ENCODE peak calls at places on chromosomes 4 and X, in six cellular contexts. N is lung, Y is sigmoid colon, W is hepatocyte, U is heart right ventricle, R is NT2/D1. Q is an unnamed sample.
A peak's percentile ranks its signal among the peaks of the same experiment; 100 is the strongest.

GRCh38 chr4:114132199-114132598 is 152.8 kb upstream of the ARSJ start:
- DNase-seq in U (no peak), R (no peak), Y (no peak), W (no peak), N (no peak), Q (no peak)

GRCh38 chrX:24899391-24899790 is 116.4 kb downstream of the ARX start:
- DNase-seq in N (no peak), W (no peak), U (no peak), R (no peak), Y (no peak), Q (no peak)

GRCh38 chr4:57109847-57110634 is at the start of gene IGFBP7:
- DNase-seq in R (no peak), Y (peak; percentile 83), N (peak; percentile 46), W (peak; percentile 53), U (peak; percentile 81), Q (no peak)

GRCh38 chr4:127905029-127905428 is 24.3 kb downstream of the PLK4 start:
- DNase-seq in R (no peak), W (no peak), U (no peak), N (no peak), Y (no peak), Q (no peak)

GRCh38 chrX:96752776-96753175 is 68.1 kb downstream of the DIAPH2 start:
- DNase-seq in U (no peak), Y (no peak), W (peak; percentile 6), R (no peak), N (no peak), Q (no peak)

GRCh38 chrX:47499291-47499690 is 16.3 kb upstream of the ZNF41 start:
- DNase-seq in R (no peak), N (no peak), Y (no peak), U (no peak), W (no peak), Q (no peak)

GRCh38 chr4:146132445-146132844 is 43.1 kb upstream of the LSM6 start:
- DNase-seq in Y (no peak), W (no peak), N (no peak), U (no peak), R (no peak), Q (no peak)

GRCh38 chr4:82560853-82561744 is 689 bp downstream of the TMEM150C start:
- DNase-seq in R (no peak), W (peak; percentile 14), Y (no peak), N (no peak), U (peak; percentile 15), Q (no peak)

GRCh38 chrX:149762696-149763614 is 10.9 kb upstream of the HSFX1 start:
- DNase-seq in U (no peak), N (no peak), R (no peak), W (no peak), Y (no peak), Q (no peak)

GRCh38 chr4:121742794-121743193 is 22.2 kb downstream of the SMIM43 start:
- DNase-seq in N (no peak), R (no peak), W (no peak), Y (no peak), U (no peak), Q (no peak)

GRCh38 chr4:110249687-110250387 is 51.4 kb upstream of the ELOVL6 start:
- DNase-seq in N (no peak), W (no peak), Y (no peak), U (no peak), R (no peak), Q (no peak)

GRCh38 chrX:97616883-97617510 is 733.3 kb downstream of the RPA4 start:
- DNase-seq in R (no peak), Y (no peak), W (peak; percentile 44), U (no peak), N (no peak), Q (no peak)

GRCh38 chr4:128286474-128287158 is 997 bp downstream of the PGRMC2 start:
- DNase-seq in U (no peak), Y (no peak), N (no peak), W (peak; percentile 63), R (no peak), Q (peak; percentile 77)

GRCh38 chr4:145842224-145842887 is 96.3 kb downstream of the ZNF827 start:
- DNase-seq in W (no peak), R (no peak), Y (no peak), N (no peak), U (no peak), Q (no peak)

GRCh38 chr4:153479118-153479517 is 13.0 kb downstream of the TMEM131L start:
- DNase-seq in R (no peak), W (no peak), U (no peak), Y (no peak), N (no peak), Q (no peak)

GRCh38 chr4:181301735-181302380 is 941.3 kb upstream of the TENM3 start:
- DNase-seq in Y (no peak), N (no peak), W (peak; percentile 68), U (peak; percentile 17), R (no peak), Q (peak; percentile 6)

GRCh38 chrX:40544343-40545250 is 36.2 kb upstream of the ATP6AP2 start:
- DNase-seq in R (no peak), U (no peak), N (no peak), Y (no peak), W (no peak), Q (no peak)

GRCh38 chr4:125482822-125483221 is 168.1 kb downstream of the FAT4 start:
- DNase-seq in Y (no peak), W (no peak), U (no peak), R (no peak), N (no peak), Q (no peak)

GRCh38 chr4:68724922-68725321 is 54.5 kb upstream of the UGT2B15 start:
- DNase-seq in U (no peak), R (no peak), Y (no peak), W (no peak), N (no peak), Q (no peak)

GRCh38 chr4:54093609-54094240 is 6.2 kb upstream of the GSX2 start:
- DNase-seq in W (no peak), Y (no peak), U (no peak), N (no peak), R (no peak), Q (no peak)

GRCh38 chrX:55486736-55487135 is 2.9 kb downstream of the USP51 start:
- DNase-seq in N (no peak), Y (peak; percentile 34), W (no peak), U (no peak), R (no peak), Q (no peak)

GRCh38 chrX:149512225-149512885 is 7.2 kb upstream of the IDS start:
- DNase-seq in U (no peak), Y (no peak), N (no peak), R (no peak), W (peak; percentile 58), Q (peak; percentile 49)

GRCh38 chrX:153688900-153689590 is 1.3 kb downstream of the SLC6A8 start:
- DNase-seq in U (peak; percentile 50), R (no peak), Y (peak; percentile 85), N (no peak), W (no peak), Q (no peak)

DNA sequence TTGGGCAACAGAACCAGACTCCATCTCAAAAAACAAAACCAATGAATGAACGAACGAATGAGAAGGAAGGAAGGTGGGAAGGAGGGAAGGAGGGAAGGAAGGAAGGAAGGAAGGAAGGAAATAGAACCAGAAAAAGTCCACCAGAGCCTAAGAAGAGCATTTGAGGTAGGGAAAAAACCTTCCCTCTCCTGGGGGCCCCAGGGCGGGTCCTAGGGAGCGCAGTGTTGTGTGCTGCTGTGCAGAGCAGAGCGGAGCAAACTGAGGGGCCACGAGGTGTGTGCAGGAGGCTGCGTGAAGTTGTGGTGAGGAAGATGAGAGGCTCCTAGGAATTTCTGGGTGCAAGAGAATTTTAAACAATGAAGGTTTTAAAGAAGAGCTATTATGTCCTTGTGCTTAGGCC is 16.0 kb upstream of the NSUN7 start:
- DNase-seq in N (no peak), R (no peak), W (no peak), Y (no peak), U (no peak), Q (no peak)
- H3K4me1 ChIP-seq in N (no peaks in the 10 kb centered on the region), R (no peaks in the 10 kb centered on the region), W (peaks cover 10% of the 10 kb centered on the region), Y (no peaks in the 10 kb centered on the region), U (peaks cover 7% of the 10 kb centered on the region), Q (no peaks in the 10 kb centered on the region)

DNA sequence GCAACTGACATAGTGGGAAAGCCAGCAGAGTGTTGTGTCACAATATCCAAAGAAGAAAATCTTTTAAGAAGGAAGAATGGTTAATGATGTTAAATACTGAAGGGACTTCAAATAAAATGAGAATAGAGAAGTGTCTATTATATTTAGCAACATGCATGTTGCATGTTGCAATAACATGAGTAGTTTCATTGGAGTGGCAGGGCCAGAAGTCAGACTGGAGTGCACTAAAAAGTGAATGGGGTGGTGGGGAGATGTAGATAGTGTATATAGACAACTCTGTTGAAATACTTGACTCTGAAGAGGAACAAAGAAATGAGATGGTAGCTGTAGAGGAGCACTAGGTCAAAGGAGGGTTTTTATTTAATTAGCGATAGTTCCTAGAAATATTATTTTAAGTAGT is 9.5 kb upstream of the AMMECR1 start:
- DNase-seq in U (no peak), R (no peak), W (no peak), N (no peak), Y (no peak), Q (no peak)
- H3K4me1 ChIP-seq in U (no peaks in the 10 kb centered on the region), R (no peaks in the 10 kb centered on the region), W (no peaks in the 10 kb centered on the region), N (no peaks in the 10 kb centered on the region), Y (no peaks in the 10 kb centered on the region), Q (no peaks in the 10 kb centered on the region)

GRCh38 chrX:131264665-131265064 is 24.4 kb downstream of the IGSF1 start:
- DNase-seq in U (peak; percentile 11), R (no peak), N (no peak), Y (no peak), W (no peak), Q (no peak)

GRCh38 chrX:131264053-131264452 is 25.1 kb downstream of the IGSF1 start:
- DNase-seq in Y (no peak), R (no peak), N (no peak), W (no peak), U (no peak), Q (no peak)

GRCh38 chrX:131262200-131262599 is 26.9 kb downstream of the IGSF1 start:
- DNase-seq in U (no peak), Y (no peak), R (no peak), W (no peak), N (no peak), Q (no peak)

DNA sequence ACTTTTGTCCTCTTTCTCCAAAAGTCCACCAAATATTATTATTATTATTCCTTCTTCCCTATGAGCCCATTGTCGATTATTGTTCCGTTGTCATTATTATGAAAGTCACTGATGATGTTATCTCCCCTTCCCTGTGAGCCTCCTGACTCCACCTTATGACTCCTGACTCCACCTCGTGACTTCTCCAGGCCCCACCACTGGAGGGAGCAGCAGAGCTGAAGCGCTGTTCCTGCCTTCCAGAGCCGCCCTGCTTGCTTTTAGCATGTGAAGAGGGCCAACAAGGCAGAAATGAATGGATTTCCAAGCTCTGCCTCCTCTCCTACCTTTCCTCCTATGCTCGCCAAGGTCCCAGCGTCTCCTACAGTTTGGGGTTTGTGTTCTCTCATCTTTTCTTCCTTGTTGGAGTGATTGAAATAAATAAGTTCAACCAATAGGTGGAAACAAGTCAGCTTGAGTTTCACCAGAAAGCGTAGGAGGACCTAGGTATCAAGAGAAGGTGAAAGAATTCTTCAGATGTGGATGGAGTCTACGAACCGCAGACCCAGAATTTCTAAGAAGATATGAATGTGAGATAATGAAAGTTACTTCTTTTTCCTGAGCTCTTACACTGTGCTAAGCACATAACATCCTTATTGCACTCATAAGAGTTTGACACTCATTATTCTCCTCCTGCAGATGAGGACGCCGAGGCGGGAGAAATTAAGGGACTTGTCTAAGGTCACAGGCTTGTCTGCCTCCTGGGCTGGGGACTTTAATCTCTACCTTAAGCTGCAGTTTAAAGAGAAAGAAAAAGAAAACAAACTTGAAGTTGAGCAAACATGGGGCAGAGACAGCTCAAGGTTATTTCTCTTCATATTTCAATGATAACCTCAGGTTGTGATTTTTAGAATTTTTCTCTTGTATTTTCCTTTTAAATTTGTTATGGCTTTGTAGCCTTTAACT is 26.1 kb downstream of the IGSF1 start:
- DNase-seq in Y (no peak), U (peak; percentile 7), N (no peak), R (no peak), W (peak; percentile 29), Q (no peak)
- H3K4me1 ChIP-seq in Y (no peaks in the 10 kb centered on the region), U (no peaks in the 10 kb centered on the region), N (no peaks in the 10 kb centered on the region), R (no peaks in the 10 kb centered on the region), W (no peaks in the 10 kb centered on the region), Q (no peaks in the 10 kb centered on the region)

GRCh38 chrX:13080128-13080795 is 35.8 kb upstream of the FAM9C start:
- DNase-seq in N (no peak), Y (no peak), U (no peak), W (no peak), R (no peak), Q (no peak)
- H3K4me1 ChIP-seq in N (peaks cover 2% of the 10 kb centered on the region), Y (no peaks in the 10 kb centered on the region), U (peaks cover 23% of the 10 kb centered on the region), W (peaks cover 32% of the 10 kb centered on the region), R (peaks cover 2% of the 10 kb centered on the region), Q (peaks cover 75% of the 10 kb centered on the region)

Q was measured in CD4-positive, CD25-positive, alpha-beta regulatory T cell.